ENCODE peak calls at places on chromosomes 7 and 10, in six cellular contexts. Z is CD8-positive, alpha-beta T cell; Q is stimulated activated CD8-positive, alpha-beta memory T cell treated with anti-CD3 and anti-CD28 coated beads, Interleukin-7, amount 100 ng/mL, for 1 hour; P is neural progenitor cell; T is naive thymus-derived CD8-positive, alpha-beta T cell; X is germinal center. C is an unnamed sample.

GRCh38 chr7:141158562-141158961 is 84.7 kb downstream of the TMEM178B start:
- DNase-seq in P (no peak), Z (no peak), Q (no peak), T (no peak), X (no peak), C (no peak)

GRCh38 chr7:98174334-98175259 is 36.6 kb upstream of the BHLHA15 start:
- DNase-seq in T (no peak), P (no peak), X (no peak), Q (no peak), Z (no peak), C (no peak)

GRCh38 chr10:34776090-34776690 is 38.9 kb downstream of the PARD3 start:
- DNase-seq in P (no peak), X (no peak), T (no peak), Q (no peak), Z (no peak), C (no peak)

GRCh38 chr7:17242504-17242903 is 55.9 kb upstream of the AHR start:
- DNase-seq in Q (no peak), P (no peak), T (no peak), X (no peak), Z (no peak), C (no peak)

GRCh38 chr7:32093415-32094408 is 23.5 kb upstream of the PDE1C start:
- DNase-seq in Z (no peak), X (no peak), Q (no peak), T (no peak), P (no peak), C (no peak)

GRCh38 chr7:112205348-112206237 is 606 bp downstream of the DOCK4 start:
- DNase-seq in X (peak), T (peak), P (peak), Z (peak), Q (peak), C (peak)

GRCh38 chr10:98361131-98361633 is 53.8 kb downstream of the PYROXD2 start:
- DNase-seq in Z (no peak), Q (no peak), T (no peak), P (peak), X (no peak), C (no peak)

GRCh38 chr10:35635576-35635975 is 6.5 kb downstream of the FZD8 start:
- DNase-seq in Z (peak), T (peak), X (peak), Q (no peak), P (peak), C (peak)

GRCh38 chr10:80507484-80507880 is 30.2 kb upstream of the SH2D4B start:
- DNase-seq in Q (no peak), P (no peak), X (no peak), Z (no peak), T (no peak), C (no peak)

GRCh38 chr7:34837826-34838225 is 179.8 kb downstream of the NPSR1 start:
- DNase-seq in X (no peak), Z (no peak), T (no peak), Q (no peak), P (no peak), C (no peak)